ENCODE peak calls at places on chromosomes 7 and 10, in six cellular contexts. One of them, this sample, is unnamed.

GRCh38 chr10:17708806-17709205 is 43.2 kb upstream of the TMEM236 start:
- DNase-seq in stimulated activated CD8-positive, alpha-beta memory T cell treated with anti-CD3 and anti-CD28 coated beads, Interleukin-12 subunit alpha, Interleukin-12 subunit beta, amount 100 ng/mL, for 1 hour: no peak
- DNase-seq in KBM-7: no peak
- DNase-seq in cardiac muscle cell: no peak
- DNase-seq in posterior vena cava: no peak
- DNase-seq in HT-29: no peak
- DNase-seq in this sample: no peak

GRCh38 chr10:131034451-131034850 is 277.1 kb downstream of the TCERG1L start:
- DNase-seq in stimulated activated CD8-positive, alpha-beta memory T cell treated with anti-CD3 and anti-CD28 coated beads, Interleukin-12 subunit alpha, Interleukin-12 subunit beta, amount 100 ng/mL, for 1 hour: no peak
- DNase-seq in KBM-7: no peak
- DNase-seq in cardiac muscle cell: no peak
- DNase-seq in posterior vena cava: no peak
- DNase-seq in HT-29: no peak
- DNase-seq in this sample: no peak

GRCh38 chr10:122186822-122187810 is 84.0 kb upstream of the BTBD16 start:
- DNase-seq in stimulated activated CD8-positive, alpha-beta memory T cell treated with anti-CD3 and anti-CD28 coated beads, Interleukin-12 subunit alpha, Interleukin-12 subunit beta, amount 100 ng/mL, for 1 hour: no peak
- DNase-seq in KBM-7: no peak
- DNase-seq in cardiac muscle cell: no peak
- DNase-seq in posterior vena cava: no peak
- DNase-seq in HT-29: no peak
- DNase-seq in this sample: no peak

GRCh38 chr7:91496251-91496820 is 232.1 kb downstream of the FZD1 start:
- DNase-seq in stimulated activated CD8-positive, alpha-beta memory T cell treated with anti-CD3 and anti-CD28 coated beads, Interleukin-12 subunit alpha, Interleukin-12 subunit beta, amount 100 ng/mL, for 1 hour: no peak
- DNase-seq in KBM-7: peak
- DNase-seq in cardiac muscle cell: no peak
- DNase-seq in posterior vena cava: no peak
- DNase-seq in HT-29: no peak
- DNase-seq in this sample: no peak

GRCh38 chr7:94971051-94971867 is 63.9 kb downstream of the PPP1R9A start:
- DNase-seq in stimulated activated CD8-positive, alpha-beta memory T cell treated with anti-CD3 and anti-CD28 coated beads, Interleukin-12 subunit alpha, Interleukin-12 subunit beta, amount 100 ng/mL, for 1 hour: no peak
- DNase-seq in KBM-7: no peak
- DNase-seq in cardiac muscle cell: no peak
- DNase-seq in posterior vena cava: no peak
- DNase-seq in HT-29: no peak
- DNase-seq in this sample: no peak

GRCh38 chr7:101739757-101740398 is 77.5 kb upstream of the CUX1 start:
- DNase-seq in stimulated activated CD8-positive, alpha-beta memory T cell treated with anti-CD3 and anti-CD28 coated beads, Interleukin-12 subunit alpha, Interleukin-12 subunit beta, amount 100 ng/mL, for 1 hour: no peak
- DNase-seq in KBM-7: no peak
- DNase-seq in cardiac muscle cell: no peak
- DNase-seq in posterior vena cava: no peak
- DNase-seq in HT-29: peak
- DNase-seq in this sample: no peak

GRCh38 chr10:89279449-89279869 is 22.4 kb upstream of the IFIT2 start:
- DNase-seq in stimulated activated CD8-positive, alpha-beta memory T cell treated with anti-CD3 and anti-CD28 coated beads, Interleukin-12 subunit alpha, Interleukin-12 subunit beta, amount 100 ng/mL, for 1 hour: no peak
- DNase-seq in KBM-7: no peak
- DNase-seq in cardiac muscle cell: no peak
- DNase-seq in posterior vena cava: no peak
- DNase-seq in HT-29: peak
- DNase-seq in this sample: no peak

GRCh38 chr10:55410415-55410885 is 609.4 kb upstream of the PCDH15 start:
- DNase-seq in stimulated activated CD8-positive, alpha-beta memory T cell treated with anti-CD3 and anti-CD28 coated beads, Interleukin-12 subunit alpha, Interleukin-12 subunit beta, amount 100 ng/mL, for 1 hour: no peak
- DNase-seq in KBM-7: no peak
- DNase-seq in cardiac muscle cell: peak
- DNase-seq in posterior vena cava: peak
- DNase-seq in HT-29: peak
- DNase-seq in this sample: peak

GRCh38 chr10:132487241-132488135 is 50.1 kb upstream of the INPP5A start:
- DNase-seq in stimulated activated CD8-positive, alpha-beta memory T cell treated with anti-CD3 and anti-CD28 coated beads, Interleukin-12 subunit alpha, Interleukin-12 subunit beta, amount 100 ng/mL, for 1 hour: no peak
- DNase-seq in KBM-7: no peak
- DNase-seq in cardiac muscle cell: no peak
- DNase-seq in posterior vena cava: peak
- DNase-seq in HT-29: no peak
- DNase-seq in this sample: no peak

GRCh38 chr7:81710751-81711150 is 59.1 kb downstream of the HGF start:
- DNase-seq in stimulated activated CD8-positive, alpha-beta memory T cell treated with anti-CD3 and anti-CD28 coated beads, Interleukin-12 subunit alpha, Interleukin-12 subunit beta, amount 100 ng/mL, for 1 hour: no peak
- DNase-seq in KBM-7: no peak
- DNase-seq in cardiac muscle cell: no peak
- DNase-seq in posterior vena cava: no peak
- DNase-seq in HT-29: no peak
- DNase-seq in this sample: no peak

GRCh38 chr10:44864042-44864436 is 47.1 kb upstream of the TMEM72 start:
- DNase-seq in stimulated activated CD8-positive, alpha-beta memory T cell treated with anti-CD3 and anti-CD28 coated beads, Interleukin-12 subunit alpha, Interleukin-12 subunit beta, amount 100 ng/mL, for 1 hour: no peak
- DNase-seq in KBM-7: peak
- DNase-seq in cardiac muscle cell: peak
- DNase-seq in posterior vena cava: no peak
- DNase-seq in HT-29: peak
- DNase-seq in this sample: peak

GRCh38 chr10:16944081-16944922 is 127.1 kb upstream of the RSU1 start:
- DNase-seq in stimulated activated CD8-positive, alpha-beta memory T cell treated with anti-CD3 and anti-CD28 coated beads, Interleukin-12 subunit alpha, Interleukin-12 subunit beta, amount 100 ng/mL, for 1 hour: no peak
- DNase-seq in KBM-7: peak
- DNase-seq in cardiac muscle cell: no peak
- DNase-seq in posterior vena cava: no peak
- DNase-seq in HT-29: no peak
- DNase-seq in this sample: no peak

GRCh38 chr10:20768849-20769248 is 128.3 kb downstream of the NEBL start:
- DNase-seq in stimulated activated CD8-positive, alpha-beta memory T cell treated with anti-CD3 and anti-CD28 coated beads, Interleukin-12 subunit alpha, Interleukin-12 subunit beta, amount 100 ng/mL, for 1 hour: no peak
- DNase-seq in KBM-7: peak
- DNase-seq in cardiac muscle cell: peak
- DNase-seq in posterior vena cava: no peak
- DNase-seq in HT-29: peak
- DNase-seq in this sample: no peak

GRCh38 chr10:13347235-13348156 is 597 bp downstream of the SEPHS1 start:
- DNase-seq in stimulated activated CD8-positive, alpha-beta memory T cell treated with anti-CD3 and anti-CD28 coated beads, Interleukin-12 subunit alpha, Interleukin-12 subunit beta, amount 100 ng/mL, for 1 hour: peak
- DNase-seq in KBM-7: peak
- DNase-seq in cardiac muscle cell: peak
- DNase-seq in posterior vena cava: peak
- DNase-seq in HT-29: peak
- DNase-seq in this sample: peak

GRCh38 chr10:120188950-120189349 is 268.1 kb upstream of the PLPP4 start:
- DNase-seq in stimulated activated CD8-positive, alpha-beta memory T cell treated with anti-CD3 and anti-CD28 coated beads, Interleukin-12 subunit alpha, Interleukin-12 subunit beta, amount 100 ng/mL, for 1 hour: no peak
- DNase-seq in KBM-7: no peak
- DNase-seq in cardiac muscle cell: no peak
- DNase-seq in posterior vena cava: no peak
- DNase-seq in HT-29: no peak
- DNase-seq in this sample: no peak

GRCh38 chr10:129612481-129613109 is 145.6 kb downstream of the MGMT start:
- DNase-seq in stimulated activated CD8-positive, alpha-beta memory T cell treated with anti-CD3 and anti-CD28 coated beads, Interleukin-12 subunit alpha, Interleukin-12 subunit beta, amount 100 ng/mL, for 1 hour: no peak
- DNase-seq in KBM-7: no peak
- DNase-seq in cardiac muscle cell: no peak
- DNase-seq in posterior vena cava: no peak
- DNase-seq in HT-29: no peak
- DNase-seq in this sample: no peak

GRCh38 chr7:93212881-93213280 is 13.4 kb downstream of the HEPACAM2 start:
- DNase-seq in stimulated activated CD8-positive, alpha-beta memory T cell treated with anti-CD3 and anti-CD28 coated beads, Interleukin-12 subunit alpha, Interleukin-12 subunit beta, amount 100 ng/mL, for 1 hour: no peak
- DNase-seq in KBM-7: no peak
- DNase-seq in cardiac muscle cell: no peak
- DNase-seq in posterior vena cava: no peak
- DNase-seq in HT-29: no peak
- DNase-seq in this sample: no peak

GRCh38 chr7:140375808-140376730 is 22.3 kb downstream of the SLC37A3 start:
- DNase-seq in stimulated activated CD8-positive, alpha-beta memory T cell treated with anti-CD3 and anti-CD28 coated beads, Interleukin-12 subunit alpha, Interleukin-12 subunit beta, amount 100 ng/mL, for 1 hour: no peak
- DNase-seq in KBM-7: no peak
- DNase-seq in cardiac muscle cell: no peak
- DNase-seq in posterior vena cava: no peak
- DNase-seq in HT-29: no peak
- DNase-seq in this sample: no peak

GRCh38 chr10:91597397-91597881 is 35.4 kb downstream of the PPP1R3C start:
- DNase-seq in stimulated activated CD8-positive, alpha-beta memory T cell treated with anti-CD3 and anti-CD28 coated beads, Interleukin-12 subunit alpha, Interleukin-12 subunit beta, amount 100 ng/mL, for 1 hour: no peak
- DNase-seq in KBM-7: no peak
- DNase-seq in cardiac muscle cell: peak
- DNase-seq in posterior vena cava: no peak
- DNase-seq in HT-29: peak
- DNase-seq in this sample: no peak

GRCh38 chr7:158863611-158864506 is 7.5 kb downstream of the DYNC2I1 start:
- DNase-seq in stimulated activated CD8-positive, alpha-beta memory T cell treated with anti-CD3 and anti-CD28 coated beads, Interleukin-12 subunit alpha, Interleukin-12 subunit beta, amount 100 ng/mL, for 1 hour: no peak
- DNase-seq in KBM-7: peak
- DNase-seq in cardiac muscle cell: peak
- DNase-seq in posterior vena cava: peak
- DNase-seq in HT-29: peak
- DNase-seq in this sample: no peak

GRCh38 chr7:66359656-66360211 is 154.6 kb downstream of the TPST1 start:
- DNase-seq in stimulated activated CD8-positive, alpha-beta memory T cell treated with anti-CD3 and anti-CD28 coated beads, Interleukin-12 subunit alpha, Interleukin-12 subunit beta, amount 100 ng/mL, for 1 hour: no peak
- DNase-seq in KBM-7: peak
- DNase-seq in cardiac muscle cell: no peak
- DNase-seq in posterior vena cava: no peak
- DNase-seq in HT-29: no peak
- DNase-seq in this sample: no peak

GRCh38 chr7:78953726-78954363 is 499.6 kb downstream of the MAGI2 start:
- DNase-seq in stimulated activated CD8-positive, alpha-beta memory T cell treated with anti-CD3 and anti-CD28 coated beads, Interleukin-12 subunit alpha, Interleukin-12 subunit beta, amount 100 ng/mL, for 1 hour: no peak
- DNase-seq in KBM-7: no peak
- DNase-seq in cardiac muscle cell: no peak
- DNase-seq in posterior vena cava: no peak
- DNase-seq in HT-29: no peak
- DNase-seq in this sample: no peak

GRCh38 chr7:159152816-159153215 is 8.1 kb upstream of the VIPR2 start:
- DNase-seq in stimulated activated CD8-positive, alpha-beta memory T cell treated with anti-CD3 and anti-CD28 coated beads, Interleukin-12 subunit alpha, Interleukin-12 subunit beta, amount 100 ng/mL, for 1 hour: no peak
- DNase-seq in KBM-7: no peak
- DNase-seq in cardiac muscle cell: no peak
- DNase-seq in posterior vena cava: no peak
- DNase-seq in HT-29: no peak
- DNase-seq in this sample: no peak

This sample was measured in ecto neural progenitor cell.